ENCODE peak calls at places on chromosome 22, in six cellular contexts. S, P, A, K, L and T are unnamed samples.

GRCh38 chr22:44394246-44395115 is 81.7 kb upstream of the SHISAL1 start:
- DNase-seq in K (peak), P (no peak), S (no peak), L (no peak), A (no peak), T (no peak)

GRCh38 chr22:46996595-46997310 is 234.3 kb downstream of the TBC1D22A start:
- DNase-seq in L (no peak), K (no peak), A (no peak), P (no peak), S (no peak), T (no peak)

GRCh38 chr22:41746563-41747400 is 47.5 kb downstream of the MEI1 start:
- DNase-seq in A (peak), P (peak), K (peak), S (peak), L (peak), T (peak)

GRCh38 chr22:47337161-47337621 is 574.7 kb downstream of the TBC1D22A start:
- DNase-seq in L (peak), A (no peak), K (no peak), P (no peak), S (no peak), T (no peak)

GRCh38 chr22:48574776-48575566 is 1252.7 kb downstream of the BRD1 start:
- DNase-seq in S (peak), K (no peak), L (no peak), P (no peak), A (peak), T (peak)

GRCh38 chr22:47201186-47201995 is 438.9 kb downstream of the TBC1D22A start:
- DNase-seq in K (no peak), P (no peak), A (no peak), S (no peak), L (no peak), T (no peak)

GRCh38 chr22:40714514-40714966 is 35.3 kb downstream of the MCHR1 start:
- DNase-seq in L (peak), P (no peak), S (peak), A (no peak), K (no peak), T (no peak)

GRCh38 chr22:19056951-19057401 is 65.2 kb downstream of the DGCR2 start:
- DNase-seq in A (no peak), K (no peak), L (no peak), S (no peak), P (no peak), T (no peak)

GRCh38 chr22:29469755-29470154 is 10.3 kb upstream of the NEFH start:
- DNase-seq in K (no peak), A (no peak), P (no peak), L (no peak), S (no peak), T (no peak)

GRCh38 chr22:37282385-37282677 is at the start of gene CYTH4:
- DNase-seq in A (no peak), S (no peak), P (peak), L (no peak), K (peak), T (peak)

GRCh38 chr22:29702025-29702930 is 17.5 kb upstream of the CABP7 start:
- DNase-seq in A (no peak), L (no peak), K (no peak), P (no peak), S (no peak), T (no peak)

GRCh38 chr22:36026741-36027140 is 1.9 kb downstream of the RBFOX2 start:
- DNase-seq in S (no peak), P (no peak), L (peak), A (no peak), K (no peak), T (no peak)

GRCh38 chr22:47151490-47151889 is 389.0 kb downstream of the TBC1D22A start:
- DNase-seq in L (peak), A (no peak), K (no peak), S (no peak), P (no peak), T (no peak)

GRCh38 chr22:26479043-26479791 is 4.4 kb downstream of the HPS4 start:
- DNase-seq in S (no peak), K (no peak), A (no peak), P (no peak), L (no peak), T (no peak)

GRCh38 chr22:25630446-25630845 is 66.0 kb downstream of the GRK3 start:
- DNase-seq in L (peak), P (no peak), S (no peak), A (no peak), K (no peak), T (no peak)

GRCh38 chr22:35275580-35275979 is 18.3 kb downstream of the HMGXB4 start:
- DNase-seq in L (peak), K (no peak), S (no peak), P (no peak), A (no peak), T (no peak)

GRCh38 chr22:18101536-18101935 is 9.1 kb upstream of the TUBA8 start:
- DNase-seq in P (no peak), K (no peak), S (no peak), L (no peak), A (no peak), T (no peak)

GRCh38 chr22:49810363-49811013 is 17.2 kb downstream of the BRD1 start:
- DNase-seq in S (no peak), P (no peak), A (no peak), K (no peak), L (no peak), T (no peak)

GRCh38 chr22:41028841-41029240 is 63.6 kb upstream of the EP300 start:
- DNase-seq in P (no peak), K (no peak), S (no peak), L (peak), A (no peak), T (no peak)

GRCh38 chr22:37690901-37691504 is 4.9 kb downstream of the NOL12 start:
- DNase-seq in L (no peak), K (no peak), A (no peak), P (no peak), S (no peak), T (no peak)

GRCh38 chr22:39520054-39520873 is at the start of gene ATF4:
- DNase-seq in A (peak), S (peak), K (peak), L (peak), P (peak), T (peak)

GRCh38 chr22:27844256-27844655 is 42.7 kb upstream of the MN1 start:
- DNase-seq in L (no peak), P (no peak), S (no peak), A (no peak), K (no peak), T (no peak)

GRCh38 chr22:39973656-39974055 is 13.5 kb downstream of the TMA7B start:
- DNase-seq in L (no peak), A (no peak), P (no peak), K (no peak), S (no peak), T (no peak)

GRCh38 chr22:35154937-35155387 is 89.0 kb downstream of the ISX start:
- DNase-seq in P (no peak), K (peak), S (peak), A (no peak), L (peak), T (peak)